ENCODE peak calls at places on chromosome 5, in seven cellular contexts. Z is endodermal cell, O is tibial nerve, G is upper lobe of right lung, K is colonic mucosa, H is brain microvascular endothelial cell, I is fibroblast of lung. W is an unnamed sample.

GRCh38 chr5:124888622-124889521 is 142.4 kb upstream of the ZNF608 start:
- DNase-seq in Z (no peak), O (no peak), G (no peak), K (no peak), H (no peak), I (no peak), W (no peak)

GRCh38 chr5:134003957-134004625 is 684 bp downstream of the VDAC1 start:
- DNase-seq in Z (peak; percentile 68), O (no peak), G (peak; percentile 90), K (peak; percentile 67), H (peak; percentile 18), I (peak; percentile 51), W (peak; percentile 57)

GRCh38 chr5:1035421-1036405 is 27.1 kb downstream of the NKD2 start:
- DNase-seq in Z (no peak), O (no peak), G (no peak), K (no peak), H (no peak), I (no peak), W (no peak)

GRCh38 chr5:170467000-170467707 is 36.7 kb upstream of the KCNIP1 start:
- DNase-seq in Z (no peak), O (no peak), G (no peak), K (no peak), H (peak; percentile 91), I (peak; percentile 81), W (peak; percentile 88)

GRCh38 chr5:41334758-41335157 is 121.4 kb upstream of the C6 start:
- DNase-seq in Z (no peak), O (no peak), G (no peak), K (no peak), H (no peak), I (peak; percentile 29), W (peak; percentile 63)

GRCh38 chr5:122192883-122193496 is 63.6 kb downstream of the ZNF474 start:
- DNase-seq in Z (peak; percentile 55), O (no peak), G (no peak), K (peak; percentile 58), H (peak; percentile 82), I (peak; percentile 81), W (peak; percentile 84)

GRCh38 chr5:81718300-81718699 is 32.6 kb downstream of the SSBP2 start:
- DNase-seq in Z (peak; percentile 45), O (no peak), G (no peak), K (no peak), H (no peak), I (peak; percentile 12), W (peak; percentile 9)

GRCh38 chr5:32540446-32540845 is 44.9 kb upstream of the SUB1 start:
- DNase-seq in Z (no peak), O (no peak), G (no peak), K (no peak), H (no peak), I (no peak), W (no peak)

GRCh38 chr5:14105717-14106435 is 37.3 kb upstream of the TRIO start:
- DNase-seq in Z (no peak), O (no peak), G (no peak), K (no peak), H (peak; percentile 89), I (peak; percentile 73), W (peak; percentile 74)

GRCh38 chr5:161547573-161548471 is 1.3 kb upstream of the GABRB2 start:
- DNase-seq in Z (peak; percentile 78), O (no peak), G (no peak), K (peak; percentile 61), H (no peak), I (no peak), W (peak; percentile 37)

GRCh38 chr5:149217096-149217801 is 54.4 kb upstream of the AFAP1L1 start:
- DNase-seq in Z (no peak), O (no peak), G (no peak), K (no peak), H (no peak), I (peak; percentile 68), W (no peak)

GRCh38 chr5:74233571-74233970 is 407.0 kb downstream of the ENC1 start:
- DNase-seq in Z (no peak), O (no peak), G (no peak), K (no peak), H (peak; percentile 47), I (peak; percentile 61), W (no peak)

GRCh38 chr5:110590187-110590586 is 136.3 kb downstream of the TMEM232 start:
- DNase-seq in Z (no peak), O (no peak), G (no peak), K (no peak), H (peak; percentile 11), I (peak; percentile 25), W (peak; percentile 36)

GRCh38 chr5:125199373-125199772 is 452.9 kb upstream of the ZNF608 start:
- DNase-seq in Z (no peak), O (no peak), G (no peak), K (no peak), H (no peak), I (no peak), W (no peak)

GRCh38 chr5:172168311-172168710 is 19.7 kb downstream of the STK10 start:
- DNase-seq in Z (no peak), O (no peak), G (no peak), K (no peak), H (no peak), I (no peak), W (no peak)

GRCh38 chr5:100889896-100890295 is 13.2 kb downstream of the ST8SIA4 start:
- DNase-seq in Z (no peak), O (no peak), G (no peak), K (no peak), H (no peak), I (peak; percentile 37), W (no peak)

DNA sequence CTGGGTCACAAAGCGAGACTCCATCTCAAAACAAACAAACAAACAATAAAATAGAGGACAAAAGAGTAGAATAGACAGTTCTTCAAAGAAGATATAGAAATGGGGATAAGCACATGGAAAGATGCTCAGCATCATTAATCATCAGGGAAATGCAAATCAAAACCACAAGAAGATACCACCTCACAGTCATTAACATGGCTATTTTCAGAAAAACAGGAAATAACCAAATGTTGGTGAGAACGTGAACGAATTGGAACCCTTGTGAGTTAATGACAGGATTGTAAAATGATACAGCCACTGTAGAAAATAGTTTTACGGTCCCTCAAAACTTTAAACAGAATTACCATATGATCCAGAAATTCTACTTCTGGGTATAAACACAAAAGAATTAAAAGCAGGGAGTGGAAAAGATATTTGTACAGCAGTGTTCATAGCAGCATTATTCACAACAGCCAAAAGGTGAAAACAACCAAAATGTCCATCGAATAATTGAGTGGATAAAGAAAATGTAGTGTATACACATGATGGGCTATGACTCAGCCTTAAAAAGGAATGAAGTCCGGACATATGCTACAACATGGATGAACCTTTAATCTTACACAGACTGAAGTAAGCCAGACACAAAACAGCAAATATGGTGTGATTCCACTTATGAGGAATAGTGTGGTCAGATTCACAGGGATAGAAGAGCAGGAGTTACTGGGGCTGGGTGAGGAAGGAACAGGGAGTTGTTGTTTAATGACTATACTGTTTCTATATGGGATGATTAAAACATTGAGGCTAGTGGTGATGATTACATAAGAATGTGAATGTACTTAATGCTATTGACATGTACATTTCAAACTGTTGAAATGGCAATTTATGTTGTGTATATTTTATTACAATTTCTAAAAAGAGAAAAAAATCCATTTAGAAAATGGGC is 19.7 kb downstream of the OR2V2 start:
- DNase-seq in Z (no peak), O (no peak), G (no peak), K (no peak), H (no peak), I (no peak), W (no peak)
- H3K27me3 ChIP-seq in Z (peaks cover 50% of the 10 kb centered on the region), O (peaks cover 82% of the 10 kb centered on the region), G (peaks cover 77% of the 10 kb centered on the region), K (peaks cover 39% of the 10 kb centered on the region), H (no peaks in the 10 kb centered on the region), I (no peaks in the 10 kb centered on the region), W (peaks cover 51% of the 10 kb centered on the region)

DNA sequence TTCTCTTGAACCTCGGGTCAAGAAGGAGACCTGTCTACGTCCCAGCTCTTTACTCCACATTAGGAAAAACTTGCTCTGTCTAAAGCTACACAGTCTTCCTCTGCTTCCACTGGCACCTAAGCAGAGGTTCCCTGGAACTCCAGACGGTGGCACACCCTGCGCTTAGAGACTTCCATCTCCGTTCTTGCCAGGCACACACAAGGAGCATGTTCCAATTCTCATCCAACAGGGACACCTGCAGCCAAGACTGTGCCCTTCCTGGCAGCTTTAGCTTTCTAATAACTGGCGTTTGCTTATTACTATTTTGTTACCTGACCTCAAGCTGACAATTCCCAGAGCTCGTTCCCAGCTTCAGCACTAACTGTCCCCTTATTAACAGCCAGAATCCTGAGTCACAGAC is 16.0 kb downstream of the CAPSL start:
- DNase-seq in Z (no peak), O (no peak), G (no peak), K (no peak), H (no peak), I (no peak), W (no peak)
- H3K27me3 ChIP-seq in Z (peaks cover 48% of the 10 kb centered on the region), O (peaks cover 4% of the 10 kb centered on the region), G (no peaks in the 10 kb centered on the region), K (no peaks in the 10 kb centered on the region), H (no peaks in the 10 kb centered on the region), I (no peaks in the 10 kb centered on the region), W (peaks cover 44% of the 10 kb centered on the region)

DNA sequence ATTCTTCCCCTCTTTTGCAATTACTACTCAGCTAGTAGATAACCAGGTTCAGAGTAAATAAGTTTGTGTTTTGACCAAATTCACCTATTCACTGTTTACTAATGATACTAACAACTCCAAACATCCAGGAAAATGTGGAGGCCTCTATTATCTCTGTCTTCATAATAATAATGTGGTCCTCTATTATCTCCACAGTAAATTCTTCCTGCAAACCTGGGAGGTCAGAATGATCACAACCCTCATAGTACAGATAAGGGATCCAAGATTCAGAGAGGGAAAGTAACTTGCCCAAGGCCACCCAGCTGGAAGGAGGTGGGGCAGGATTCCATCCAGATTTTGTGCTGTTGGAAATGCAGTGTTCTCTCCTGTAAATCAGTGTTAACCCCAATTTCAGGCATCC is 9.6 kb upstream of the MSX2 start:
- DNase-seq in Z (no peak), O (no peak), G (no peak), K (no peak), H (no peak), I (no peak), W (no peak)
- H3K27me3 ChIP-seq in Z (peaks cover 31% of the 10 kb centered on the region), O (peaks cover 55% of the 10 kb centered on the region), G (peaks cover 67% of the 10 kb centered on the region), K (peaks cover 19% of the 10 kb centered on the region), H (peaks cover 18% of the 10 kb centered on the region), I (peaks cover 4% of the 10 kb centered on the region), W (no peaks in the 10 kb centered on the region)

GRCh38 chr5:119879446-119879845 is 250.1 kb downstream of the FAM170A start:
- DNase-seq in Z (no peak), O (no peak), G (no peak), K (no peak), H (no peak), I (no peak), W (no peak)
- H3K27me3 ChIP-seq in Z (no peaks in the 10 kb centered on the region), O (no peaks in the 10 kb centered on the region), G (no peaks in the 10 kb centered on the region), K (no peaks in the 10 kb centered on the region), H (no peaks in the 10 kb centered on the region), I (no peaks in the 10 kb centered on the region), W (no peaks in the 10 kb centered on the region)

DNA sequence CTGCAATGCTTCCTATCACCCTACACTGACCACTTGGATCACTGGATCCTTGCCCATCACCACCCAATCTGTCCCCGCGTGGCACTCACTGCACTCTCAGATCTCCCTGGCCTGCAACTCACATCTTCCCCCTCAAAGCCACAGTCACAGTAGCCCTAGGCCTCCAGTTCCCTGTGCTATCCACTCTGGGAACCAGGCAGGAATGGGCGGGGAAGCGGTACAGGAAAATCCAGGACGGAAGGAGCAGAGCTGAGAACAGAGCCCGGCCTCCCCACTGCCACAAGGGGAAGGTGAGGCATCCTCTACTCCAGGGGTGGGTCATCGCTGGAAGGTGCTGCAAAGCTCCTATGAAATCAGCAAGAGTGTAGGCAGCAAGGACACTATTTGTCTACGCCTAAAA is 102.6 kb downstream of the ESM1 start:
- DNase-seq in Z (no peak), O (no peak), G (no peak), K (no peak), H (no peak), I (no peak), W (no peak)
- H3K27me3 ChIP-seq in Z (peaks cover 80% of the 10 kb centered on the region), O (peaks cover 18% of the 10 kb centered on the region), G (peaks cover 14% of the 10 kb centered on the region), K (peaks cover 29% of the 10 kb centered on the region), H (peaks cover 10% of the 10 kb centered on the region), I (peaks cover 2% of the 10 kb centered on the region), W (peaks cover 11% of the 10 kb centered on the region)

W was measured in cardiac muscle cell.